ENCODE peak calls at places on chromosomes 12 and 14, in ten cellular contexts. V is foreskin keratinocyte; U is sigmoid colon; D is transverse colon; M is pancreas; O is A549; A is foreskin fibroblast; F is endothelial cell; E is CD8-positive, alpha-beta T cell; Y is psoas muscle. B is an unnamed sample.

GRCh38 chr12:75694891-75695290 is 183.5 kb upstream of the KRR1 start:
- DNase-seq in F (no peak), A (peak; percentile 54), U (no peak), M (no peak), D (no peak), E (no peak), O (no peak), V (peak; percentile 84), Y (no peak), B (no peak)

GRCh38 chr12:94146166-94146565 is 2.2 kb upstream of the PLXNC1 start:
- DNase-seq in V (no peak), F (no peak), E (no peak), O (no peak), U (no peak), Y (no peak), D (no peak), A (peak; percentile 19), M (no peak), B (no peak)

GRCh38 chr12:89477633-89478279 is 46.8 kb downstream of the GALNT4 start:
- DNase-seq in Y (no peak), O (no peak), A (no peak), F (no peak), U (no peak), E (no peak), D (no peak), M (no peak), V (no peak), B (no peak)

GRCh38 chr14:30330452-30330851 is 228.5 kb upstream of the G2E3 start:
- DNase-seq in Y (no peak), A (peak; percentile 1), U (no peak), E (no peak), O (no peak), M (no peak), V (no peak), F (no peak), D (no peak), B (no peak)

GRCh38 chr12:32139064-32139421 is 32.4 kb downstream of the BICD1 start:
- DNase-seq in M (no peak), D (peak; percentile 46), V (no peak), Y (no peak), F (no peak), A (peak; percentile 56), E (peak; percentile 11), O (no peak), U (no peak), B (peak; percentile 27)

GRCh38 chr14:49940805-49941421 is 48.0 kb downstream of the ARF6 start:
- DNase-seq in F (no peak), D (no peak), V (peak; percentile 53), E (no peak), O (peak; percentile 29), A (peak; percentile 61), U (no peak), M (no peak), Y (no peak), B (no peak)

GRCh38 chr12:27869567-27869966 is 89.5 kb upstream of the MANSC4 start:
- DNase-seq in V (peak; percentile 18), D (no peak), F (no peak), Y (no peak), U (no peak), E (no peak), A (no peak), O (no peak), M (no peak), B (no peak)

GRCh38 chr12:3201741-3202500 is 124.7 kb downstream of the TSPAN9 start:
- DNase-seq in E (no peak), V (no peak), Y (no peak), U (no peak), O (no peak), F (no peak), M (no peak), D (no peak), A (peak; percentile 39), B (no peak)

GRCh38 chr12:47281667-47282171 is 202.0 kb upstream of the AMIGO2 start:
- DNase-seq in M (no peak), E (no peak), D (no peak), O (no peak), Y (no peak), F (no peak), V (peak; percentile 57), U (no peak), A (peak; percentile 20), B (no peak)

GRCh38 chr14:23162005-23162404 is 21.5 kb downstream of the SLC7A8 start:
- DNase-seq in D (peak; percentile 40), V (no peak), F (no peak), E (no peak), O (no peak), U (no peak), Y (no peak), M (no peak), A (no peak), B (no peak)

GRCh38 chr12:122659579-122659978 is 43.6 kb downstream of the HCAR2 start:
- DNase-seq in U (no peak), V (no peak), O (no peak), Y (no peak), F (no peak), D (no peak), E (no peak), A (no peak), M (no peak), B (no peak)

GRCh38 chr12:87953257-87953860 is 75.8 kb downstream of the C12orf50 start:
- DNase-seq in F (peak; percentile 19), D (no peak), O (peak; percentile 72), U (no peak), E (no peak), Y (no peak), M (no peak), A (peak; percentile 72), V (peak; percentile 29), B (no peak)

GRCh38 chr14:69535230-69535848 is 39.3 kb downstream of the CCDC177 start:
- DNase-seq in F (peak; percentile 64), A (peak; percentile 77), U (no peak), V (peak; percentile 21), E (no peak), D (peak; percentile 22), M (peak; percentile 63), O (peak; percentile 58), Y (no peak), B (no peak)

GRCh38 chr12:122527478-122527944 is 462 bp downstream of the KNTC1 start:
- DNase-seq in U (no peak), Y (no peak), E (peak; percentile 15), O (peak; percentile 42), V (no peak), A (peak; percentile 35), M (no peak), F (no peak), D (peak; percentile 20), B (no peak)

GRCh38 chr12:110453569-110454296 is 3.6 kb upstream of the ARPC3 start:
- DNase-seq in U (no peak), E (no peak), O (no peak), A (no peak), Y (no peak), F (no peak), D (no peak), M (no peak), V (no peak), B (no peak)

GRCh38 chr14:96049932-96050331 is 10.8 kb downstream of the C14orf132 start:
- DNase-seq in M (no peak), Y (no peak), A (no peak), D (no peak), V (no peak), U (no peak), E (no peak), F (no peak), O (no peak), B (no peak)

DNA sequence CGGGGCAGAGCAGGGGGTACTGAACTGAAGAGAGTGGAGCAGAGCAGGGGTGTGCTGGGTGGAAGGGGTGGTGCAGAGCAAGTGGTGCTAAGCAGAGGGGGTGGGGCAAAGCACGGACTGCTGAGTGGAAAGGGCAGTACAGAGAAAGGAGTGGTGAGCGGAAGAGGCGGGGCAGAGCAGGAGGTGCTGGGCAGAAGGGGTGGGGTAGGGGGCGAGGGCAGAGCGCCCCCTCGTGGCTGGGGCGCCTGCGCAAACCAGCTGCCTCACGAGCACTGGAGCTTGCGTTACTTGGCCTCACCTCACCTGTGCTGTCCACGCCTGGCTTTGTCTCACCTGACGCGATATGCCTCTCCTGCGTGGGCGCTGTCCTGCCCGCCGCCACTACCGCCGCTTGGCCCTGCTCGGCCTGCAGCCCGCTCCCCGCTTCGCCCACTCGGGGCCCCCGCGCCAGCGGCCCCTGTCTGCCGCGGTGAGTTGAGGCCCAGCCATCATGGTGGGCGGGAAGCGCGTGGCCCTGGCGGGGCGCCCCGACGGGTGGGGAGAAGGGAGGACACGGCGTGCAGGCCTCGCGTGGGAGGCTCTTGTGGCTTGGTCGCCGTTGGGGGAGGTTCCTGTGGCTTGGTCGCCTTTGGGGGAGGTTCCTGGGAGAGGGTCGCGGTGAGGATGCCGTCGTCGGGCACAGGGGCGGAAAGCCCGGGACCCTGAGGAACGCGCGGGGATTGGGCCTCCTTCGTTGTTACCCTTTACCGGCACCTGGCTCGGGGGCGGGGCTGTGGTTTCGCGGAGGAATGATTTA is at the start of gene COX8C:
- DNase-seq in F (no peak), M (no peak), A (no peak), Y (no peak), D (no peak), O (peak; percentile 9), V (no peak), E (no peak), U (no peak), B (no peak)
- TF ChIP-seq CTCF in F (no peak), M (no peak), A (no peak), Y (no peak), D (no peak), O (no peak), V (no peak), E (no peak), U (no peak), B (no peak)

GRCh38 chr14:76309572-76310551 is 66.1 kb upstream of the ESRRB start:
- DNase-seq in F (no peak), U (no peak), O (no peak), V (no peak), D (no peak), Y (peak; percentile 68), M (no peak), E (no peak), A (no peak), B (no peak)
- TF ChIP-seq CTCF in F (no peak), U (no peak), O (no peak), V (no peak), D (no peak), Y (peak; percentile 27), M (no peak), E (no peak), A (no peak), B (no peak)

GRCh38 chr12:112907415-112908157 is 824 bp downstream of the OAS1 start:
- DNase-seq in E (no peak), D (peak; percentile 27), O (no peak), Y (no peak), F (no peak), U (no peak), A (no peak), V (no peak), M (no peak), B (no peak)
- TF ChIP-seq CTCF in E (no peak), D (no peak), O (no peak), Y (no peak), F (no peak), U (no peak), A (no peak), V (no peak), M (no peak), B (no peak)

DNA sequence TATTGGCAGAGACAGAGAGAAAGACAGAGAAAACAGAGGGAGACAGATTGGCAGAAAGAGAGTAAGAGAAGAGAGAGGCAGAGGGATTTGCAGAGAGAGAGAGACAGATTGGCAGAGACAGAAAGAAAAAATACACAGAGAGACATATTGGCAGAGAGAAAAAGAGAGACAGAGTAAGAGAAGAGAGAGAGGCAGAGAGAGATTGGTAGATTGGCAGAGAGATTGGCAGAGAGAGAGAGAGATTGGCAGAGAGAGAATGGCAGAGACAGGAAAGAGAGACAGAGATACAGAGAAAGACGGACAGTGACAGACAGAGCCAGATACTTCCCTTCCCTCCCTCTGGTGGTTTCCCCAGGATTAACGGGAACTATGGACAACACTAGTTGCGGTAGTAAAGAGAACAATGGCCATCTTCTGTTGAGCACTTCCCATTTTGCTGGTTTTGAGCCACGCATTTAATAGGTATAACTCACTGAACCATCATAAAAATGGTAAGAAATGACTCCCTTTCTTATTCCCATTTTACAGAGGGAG is 2.6 kb upstream of the NOS1 start:
- DNase-seq in D (no peak), O (peak; percentile 49), M (no peak), Y (no peak), F (peak; percentile 24), A (no peak), U (no peak), E (no peak), V (no peak), B (no peak)
- TF ChIP-seq CTCF in D (no peak), O (peak; percentile 18), M (no peak), Y (no peak), F (no peak), A (no peak), U (no peak), E (no peak), V (peak; percentile 56), B (no peak)